ENCODE peak calls at places on chromosomes 4 and X, in nine cellular contexts. Q is suprapubic skin, U is ovary, N is SK-N-SH, H is HepG2, I is upper lobe of left lung, S is sigmoid colon, J is A549, T is transverse colon. F is an unnamed sample.

GRCh38 chrX:24494544-24495113 is 29.5 kb downstream of the PDK3 start:
- DNase-seq in Q (no peak), U (no peak), N (no peak), H (peak; percentile 75), I (peak; percentile 30), S (peak; percentile 68), J (peak; percentile 74), T (peak; percentile 48), F (no peak)

GRCh38 chr4:83011779-83012630 is 1.4 kb upstream of the LIN54 start:
- DNase-seq in Q (peak; percentile 80), U (no peak), N (no peak), H (no peak), I (peak; percentile 48), S (peak; percentile 71), J (peak; percentile 20), T (peak; percentile 37), F (peak; percentile 51)

GRCh38 chr4:103934178-103934789 is 214.5 kb upstream of the TACR3 start:
- DNase-seq in Q (no peak), U (no peak), N (peak; percentile 33), H (peak; percentile 41), I (no peak), S (no peak), J (peak; percentile 37), T (no peak), F (no peak)

GRCh38 chr4:137601924-137602323 is 69.6 kb upstream of the PCDH18 start:
- DNase-seq in Q (no peak), U (no peak), N (no peak), H (no peak), I (no peak), S (no peak), J (peak; percentile 1), T (no peak), F (no peak)

GRCh38 chr4:144627663-144628076 is 18.3 kb upstream of the HHIP start:
- DNase-seq in Q (no peak), U (no peak), N (no peak), H (no peak), I (no peak), S (no peak), J (peak; percentile 14), T (no peak), F (no peak)

GRCh38 chr4:188015025-188015778 is 19.6 kb downstream of the ZFP42 start:
- DNase-seq in Q (no peak), U (no peak), N (no peak), H (no peak), I (no peak), S (no peak), J (peak; percentile 47), T (peak; percentile 45), F (no peak)

GRCh38 chr4:24229976-24230375 is 340.1 kb upstream of the PPARGC1A start:
- DNase-seq in Q (no peak), U (no peak), N (no peak), H (no peak), I (no peak), S (no peak), J (no peak), T (no peak), F (no peak)

GRCh38 chrX:139692506-139692849 is 15.5 kb downstream of the MCF2 start:
- DNase-seq in Q (no peak), U (no peak), N (no peak), H (no peak), I (no peak), S (no peak), J (no peak), T (no peak), F (no peak)

GRCh38 chr4:2685541-2685940 is 70.6 kb downstream of the TNIP2 start:
- DNase-seq in Q (no peak), U (no peak), N (no peak), H (no peak), I (no peak), S (no peak), J (no peak), T (no peak), F (no peak)

GRCh38 chr4:8192748-8193738 is 6.0 kb upstream of the SH3TC1 start:
- DNase-seq in Q (no peak), U (no peak), N (peak; percentile 78), H (peak; percentile 73), I (peak; percentile 79), S (no peak), J (peak; percentile 76), T (peak; percentile 77), F (peak; percentile 82)

GRCh38 chrX:68307767-68308166 is 125.5 kb downstream of the OPHN1 start:
- DNase-seq in Q (no peak), U (no peak), N (no peak), H (no peak), I (no peak), S (no peak), J (peak; percentile 22), T (no peak), F (no peak)

GRCh38 chr4:83115656-83116285 is 1.2 kb upstream of the PLAC8 start:
- DNase-seq in Q (no peak), U (no peak), N (no peak), H (no peak), I (no peak), S (no peak), J (no peak), T (no peak), F (no peak)

GRCh38 chr4:1513936-1514483 is 107.8 kb upstream of the NKX1-1 start:
- DNase-seq in Q (no peak), U (no peak), N (no peak), H (no peak), I (no peak), S (no peak), J (no peak), T (no peak), F (no peak)
- H3K4me3 ChIP-seq in Q (no peak overlapping the region), U (no peak overlapping the region), N (no peak overlapping the region), H (no peak overlapping the region), I (peak overlapping the region; percentile 41), S (no peak overlapping the region), J (no peak overlapping the region), T (no peak overlapping the region), F (peak overlapping the region; percentile 37)

GRCh38 chr4:56863441-56864129 is 42.1 kb upstream of the SPINK2 start:
- DNase-seq in Q (no peak), U (no peak), N (no peak), H (no peak), I (no peak), S (no peak), J (no peak), T (no peak), F (no peak)

GRCh38 chr4:56858302-56858644 is 36.8 kb upstream of the SPINK2 start:
- DNase-seq in Q (no peak), U (no peak), N (no peak), H (no peak), I (no peak), S (no peak), J (no peak), T (no peak), F (no peak)

GRCh38 chr4:56860781-56861180 is 39.3 kb upstream of the SPINK2 start:
- DNase-seq in Q (no peak), U (no peak), N (no peak), H (no peak), I (no peak), S (no peak), J (no peak), T (no peak), F (no peak)

GRCh38 chr4:56859841-56860240 is 38.3 kb upstream of the SPINK2 start:
- DNase-seq in Q (no peak), U (no peak), N (no peak), H (no peak), I (no peak), S (no peak), J (no peak), T (no peak), F (no peak)

DNA sequence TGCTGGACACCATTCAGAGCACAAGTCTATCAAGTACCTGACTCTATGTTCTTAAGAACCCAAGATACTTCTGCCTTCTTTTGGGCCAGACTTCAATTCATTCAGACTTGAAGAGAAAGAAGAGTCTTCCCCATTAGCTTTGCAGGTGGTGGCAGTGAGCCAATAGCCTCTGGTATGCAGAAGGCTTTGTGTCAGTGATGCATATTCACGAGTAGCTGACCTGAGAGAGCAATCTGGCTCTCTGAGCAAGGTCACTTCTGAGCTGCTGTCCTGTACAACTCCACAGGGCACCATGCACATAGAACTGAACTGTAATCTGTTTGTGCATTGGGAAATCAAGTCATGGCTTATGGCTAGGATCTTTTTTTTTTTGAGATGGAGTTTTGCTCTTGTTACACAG is 39.9 kb upstream of the SPINK2 start:
- DNase-seq in Q (no peak), U (no peak), N (no peak), H (no peak), I (no peak), S (no peak), J (no peak), T (no peak), F (no peak)
- TF ChIP-seq EP300 in Q (no peak), U (no peak), N (no peak), H (no peak), I (no peak), S (no peak), J (no peak), T (no peak), F (no peak)

GRCh38 chrX:13001097-13001496 is 26.2 kb downstream of the TMSB4X start:
- DNase-seq in Q (no peak), U (no peak), N (no peak), H (no peak), I (no peak), S (no peak), J (no peak), T (no peak), F (no peak)

GRCh38 chrX:13000311-13000811 is 25.5 kb downstream of the TMSB4X start:
- DNase-seq in Q (no peak), U (no peak), N (no peak), H (no peak), I (peak; percentile 56), S (no peak), J (no peak), T (no peak), F (no peak)

GRCh38 chrX:12996934-12997435 is 22.1 kb downstream of the TMSB4X start:
- DNase-seq in Q (no peak), U (no peak), N (no peak), H (no peak), I (no peak), S (no peak), J (no peak), T (no peak), F (no peak)

GRCh38 chrX:12997898-12998687 is 23.2 kb downstream of the TMSB4X start:
- DNase-seq in Q (no peak), U (no peak), N (no peak), H (no peak), I (no peak), S (no peak), J (no peak), T (no peak), F (peak; percentile 68)

DNA sequence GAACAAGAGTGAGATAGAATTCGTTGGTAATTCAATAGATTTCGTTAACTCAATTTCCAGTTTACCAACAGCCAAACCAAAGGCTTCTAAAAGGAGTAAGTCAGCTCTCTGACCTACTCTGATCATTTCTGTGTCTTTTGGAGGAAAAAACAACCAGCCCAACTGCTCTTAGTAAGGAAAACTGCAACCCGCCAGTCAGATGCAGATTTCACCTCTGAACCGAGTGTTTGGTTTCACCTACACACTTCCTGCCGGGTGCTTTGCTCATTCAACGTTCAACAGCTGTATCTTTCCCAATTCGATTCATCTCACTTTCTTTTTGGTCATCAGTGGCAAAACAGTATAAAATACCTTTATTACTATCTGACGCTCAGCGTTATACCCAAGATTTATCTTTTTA is 24.5 kb downstream of the TMSB4X start:
- DNase-seq in Q (no peak), U (no peak), N (no peak), H (no peak), I (no peak), S (no peak), J (no peak), T (no peak), F (no peak)
- H3K27ac ChIP-seq in Q (no peak overlapping the region), U (no peak overlapping the region), N (peak overlapping the region; percentile 34), H (no peak overlapping the region), I (peak overlapping the region; percentile 52), S (no peak overlapping the region), J (peak overlapping the region; percentile 86), T (peak overlapping the region; percentile 78), F (peak overlapping the region; percentile 77)

GRCh38 chr4:76688737-76689078 is 209.2 kb downstream of the SOWAHB start:
- DNase-seq in Q (no peak), U (no peak), N (peak; percentile 45), H (no peak), I (no peak), S (no peak), J (no peak), T (no peak), F (no peak)
- H3K4me3 ChIP-seq in Q (peak overlapping the region; percentile 65), U (peak overlapping the region; percentile 54), N (peak overlapping the region; percentile 79), H (no peak overlapping the region), I (peak overlapping the region; percentile 61), S (peak overlapping the region; percentile 67), J (peak overlapping the region; percentile 80), T (peak overlapping the region; percentile 82), F (peak overlapping the region; percentile 57)

F was measured in stomach.